ENCODE peak calls at places on chromosome 19, in ten cellular contexts. Z is cardiac fibroblast, N is heart right ventricle, F is neural progenitor cell, W is testis, I is lower lobe of right lung, K is brain microvascular endothelial cell, E is mucosa of descending colon, O is colonic mucosa, C is SK-N-SH. Y is an unnamed sample.

GRCh38 chr19:57803265-57803593 is 11.5 kb downstream of the ZNF552 start:
- DNase-seq in E (no peak), I (no peak), O (no peak), Z (no peak), C (no peak), K (no peak), F (no peak), N (no peak), W (no peak), Y (no peak)

GRCh38 chr19:6767081-6767356 is 216 bp downstream of the SH2D3A start:
- DNase-seq in W (no peak), C (no peak), K (no peak), I (no peak), F (peak), N (no peak), O (peak), E (peak), Z (no peak), Y (peak)

GRCh38 chr19:37778613-37779138 is 710 bp downstream of the ZNF573 start:
- DNase-seq in O (no peak), E (no peak), F (peak), K (no peak), W (no peak), Z (peak), N (no peak), C (peak), I (no peak), Y (no peak)

GRCh38 chr19:18650468-18651001 is 13.7 kb downstream of the KLHL26 start:
- DNase-seq in K (peak), W (peak), N (peak), O (peak), Z (peak), I (no peak), C (no peak), E (peak), F (peak), Y (no peak)

GRCh38 chr19:38204096-38204495 is 19.9 kb downstream of the DPF1 start:
- DNase-seq in E (no peak), N (no peak), Z (no peak), I (no peak), F (no peak), O (no peak), C (no peak), K (no peak), W (no peak), Y (no peak)

GRCh38 chr19:34676697-34677385 is at the start of gene SCGB2B2:
- DNase-seq in C (peak), Z (no peak), K (no peak), I (peak), O (no peak), E (no peak), W (no peak), N (peak), F (no peak), Y (peak)

GRCh38 chr19:8615813-8616596 is 5.5 kb upstream of the ADAMTS10 start:
- DNase-seq in N (no peak), I (peak), K (peak), O (peak), Z (peak), C (peak), F (peak), E (peak), W (peak), Y (peak)

GRCh38 chr19:55440411-55441105 is 2.5 kb downstream of the SHISA7 start:
- DNase-seq in C (peak), I (no peak), E (no peak), K (no peak), W (no peak), O (no peak), Z (no peak), F (peak), N (no peak), Y (no peak)

GRCh38 chr19:52066258-52066866 is 17.7 kb upstream of the ZNF432 start:
- DNase-seq in O (no peak), K (no peak), W (no peak), I (no peak), E (no peak), N (no peak), F (no peak), C (no peak), Z (no peak), Y (no peak)

GRCh38 chr19:33394006-33394722 is 20.7 kb downstream of the CEBPG start:
- DNase-seq in Z (peak), E (no peak), F (no peak), I (peak), K (peak), C (no peak), O (no peak), W (no peak), N (no peak), Y (no peak)

GRCh38 chr19:15316498-15316897 is 15.8 kb downstream of the BRD4 start:
- DNase-seq in E (no peak), F (no peak), W (no peak), Z (peak), K (no peak), C (no peak), I (no peak), N (no peak), O (no peak), Y (no peak)

GRCh38 chr19:41578886-41579285 is 2.9 kb downstream of the CEACAM21 start:
- DNase-seq in I (no peak), O (no peak), W (no peak), Z (no peak), C (no peak), E (no peak), N (no peak), K (no peak), F (no peak), Y (no peak)

GRCh38 chr19:11017275-11018035 is 56.6 kb downstream of the SMARCA4 start:
- DNase-seq in W (no peak), O (no peak), F (no peak), I (no peak), Z (no peak), K (no peak), E (no peak), C (no peak), N (no peak), Y (no peak)

GRCh38 chr19:4388171-4389063 is 11.9 kb downstream of the SH3GL1 start:
- DNase-seq in C (no peak), K (no peak), O (no peak), I (peak), N (no peak), F (peak), E (no peak), W (peak), Z (no peak), Y (no peak)
- H3K4me3 ChIP-seq in C (no peak), K (no peak), O (no peak), I (no peak), N (no peak), F (no peak), E (no peak), W (no peak), Z (no peak), Y (no peak)

GRCh38 chr19:49801401-49801888 is 11.6 kb downstream of the FUZ start:
- DNase-seq in Z (no peak), C (no peak), E (no peak), F (no peak), K (no peak), I (no peak), W (no peak), N (no peak), O (no peak), Y (no peak)

GRCh38 chr19:49800771-49801170 is 12.3 kb downstream of the FUZ start:
- DNase-seq in O (no peak), E (no peak), F (no peak), W (no peak), Z (no peak), C (no peak), N (no peak), I (no peak), K (no peak), Y (no peak)

GRCh38 chr19:49802836-49803528 is 10.1 kb downstream of the FUZ start:
- DNase-seq in E (no peak), N (no peak), O (no peak), I (no peak), C (no peak), K (no peak), F (no peak), W (no peak), Z (no peak), Y (no peak)

GRCh38 chr19:49803529-49803856 is 9.6 kb downstream of the FUZ start:
- DNase-seq in F (no peak), W (no peak), K (no peak), Z (no peak), E (no peak), N (no peak), C (no peak), O (no peak), I (no peak), Y (no peak)

GRCh38 chr19:49801966-49802661 is 11.0 kb downstream of the FUZ start:
- DNase-seq in F (peak), C (peak), O (peak), K (peak), N (peak), I (no peak), Z (peak), W (peak), E (peak), Y (no peak)
- H3K4me3 ChIP-seq in F (peak), C (no peak), O (peak), K (peak), N (peak), I (peak), Z (peak), W (peak), E (no peak), Y (no peak)

DNA sequence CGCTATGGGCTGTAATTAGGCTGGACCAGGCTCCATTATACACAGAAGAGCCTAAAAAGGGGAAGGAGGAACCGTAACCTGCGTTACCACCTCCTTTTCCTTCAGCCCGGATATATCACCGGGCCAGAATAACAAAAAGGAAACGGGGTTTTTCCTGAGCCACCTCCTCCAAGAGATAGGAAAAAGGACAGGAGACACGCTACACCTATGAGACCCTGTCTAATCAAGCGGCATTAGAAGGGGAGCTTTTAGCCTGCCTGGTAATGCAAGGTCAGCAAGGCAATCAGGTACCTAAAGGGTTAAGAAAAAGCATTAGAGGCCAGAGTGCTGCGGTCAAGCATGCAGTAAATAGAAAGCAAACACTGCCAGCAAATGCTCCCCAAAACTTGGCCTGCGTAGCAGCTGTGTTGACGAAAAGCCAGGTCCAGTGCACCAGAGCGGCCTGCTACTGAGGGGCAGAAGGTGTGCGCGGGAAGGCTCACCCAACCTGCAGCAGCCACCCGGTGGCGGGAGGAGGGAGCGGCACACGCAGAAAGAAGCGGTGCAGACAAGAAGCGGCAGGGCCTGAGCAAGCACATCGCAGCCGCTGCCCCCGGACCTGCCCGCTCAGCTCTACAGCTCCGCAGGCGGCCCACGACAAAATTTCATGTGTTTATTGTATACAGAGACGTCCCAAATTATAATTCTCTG is 1466.1 kb downstream of the UQCRFS1 start:
- DNase-seq in C (peak), N (peak), I (no peak), Z (peak), E (peak), F (peak), O (peak), W (peak), K (peak), Y (no peak)
- H3K4me3 ChIP-seq in C (no peak), N (no peak), I (peak), Z (no peak), E (no peak), F (peak), O (no peak), W (peak), K (no peak), Y (no peak)

DNA sequence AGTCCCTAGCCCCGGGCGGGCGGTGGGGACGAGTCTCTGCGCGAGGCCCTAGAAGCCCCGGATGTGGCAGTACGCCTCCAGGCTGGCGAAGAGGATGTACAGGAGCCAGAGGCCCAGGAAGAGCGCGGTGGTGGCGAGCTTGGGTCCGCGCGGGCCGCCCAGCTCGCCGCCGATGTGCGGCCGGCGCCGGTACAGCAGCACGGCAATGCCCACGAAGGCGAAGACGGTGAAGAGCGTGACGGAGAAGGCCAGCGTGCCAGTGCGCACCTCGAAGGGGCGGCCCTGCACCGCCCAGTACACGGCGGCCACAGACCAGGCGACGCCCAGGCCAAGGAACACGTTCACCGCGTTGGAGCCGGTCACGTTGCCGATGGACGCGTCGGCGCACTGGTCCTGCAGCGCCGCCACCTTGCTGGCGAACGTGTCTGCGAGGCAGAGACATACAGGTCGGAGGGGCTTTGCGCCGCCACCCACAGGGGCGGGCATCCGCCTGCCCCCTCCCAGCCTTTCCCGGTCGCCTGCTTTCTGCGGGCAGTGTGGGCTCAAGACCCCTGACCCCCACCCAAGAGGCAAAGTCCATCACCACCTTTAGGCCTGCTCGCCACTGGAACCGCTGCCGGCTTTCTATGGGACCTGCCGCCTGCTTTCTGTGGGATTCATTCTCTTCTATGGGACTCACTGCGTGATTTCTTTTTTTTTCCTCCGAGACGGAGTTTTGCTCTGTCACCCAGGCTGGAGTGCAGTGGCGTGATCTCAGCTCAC is 10.9 kb upstream of the MEIS3 start:
- DNase-seq in F (peak), W (peak), O (peak), K (no peak), C (no peak), N (no peak), I (peak), Z (peak), E (peak), Y (no peak)
- H3K4me3 ChIP-seq in F (peak), W (peak), O (peak), K (peak), C (no peak), N (no peak), I (peak), Z (peak), E (no peak), Y (no peak)

GRCh38 chr19:17262557-17262956 is 2.0 kb downstream of the USHBP1 start:
- DNase-seq in W (no peak), E (no peak), O (no peak), Z (no peak), I (no peak), C (no peak), K (no peak), N (no peak), F (no peak), Y (no peak)
- H3K4me3 ChIP-seq in W (no peak), E (no peak), O (no peak), Z (no peak), I (peak), C (no peak), K (no peak), N (peak), F (no peak), Y (no peak)

GRCh38 chr19:984165-984967 is at the start of gene WDR18:
- DNase-seq in E (peak), Z (peak), O (peak), N (peak), W (peak), F (peak), I (peak), K (peak), C (peak), Y (peak)

GRCh38 chr19:986083-986482 is 1.9 kb downstream of the WDR18 start:
- DNase-seq in Z (no peak), I (peak), F (no peak), K (no peak), N (no peak), O (no peak), E (no peak), C (no peak), W (no peak), Y (no peak)

GRCh38 chr19:979318-979741 is 4.8 kb upstream of the WDR18 start:
- DNase-seq in I (peak), K (no peak), E (no peak), W (no peak), F (no peak), C (no peak), N (no peak), Z (no peak), O (no peak), Y (peak)

GRCh38 chr19:980133-980998 is 3.8 kb upstream of the WDR18 start:
- DNase-seq in Z (no peak), C (no peak), I (peak), E (no peak), O (no peak), N (no peak), F (peak), K (no peak), W (no peak), Y (no peak)

DNA sequence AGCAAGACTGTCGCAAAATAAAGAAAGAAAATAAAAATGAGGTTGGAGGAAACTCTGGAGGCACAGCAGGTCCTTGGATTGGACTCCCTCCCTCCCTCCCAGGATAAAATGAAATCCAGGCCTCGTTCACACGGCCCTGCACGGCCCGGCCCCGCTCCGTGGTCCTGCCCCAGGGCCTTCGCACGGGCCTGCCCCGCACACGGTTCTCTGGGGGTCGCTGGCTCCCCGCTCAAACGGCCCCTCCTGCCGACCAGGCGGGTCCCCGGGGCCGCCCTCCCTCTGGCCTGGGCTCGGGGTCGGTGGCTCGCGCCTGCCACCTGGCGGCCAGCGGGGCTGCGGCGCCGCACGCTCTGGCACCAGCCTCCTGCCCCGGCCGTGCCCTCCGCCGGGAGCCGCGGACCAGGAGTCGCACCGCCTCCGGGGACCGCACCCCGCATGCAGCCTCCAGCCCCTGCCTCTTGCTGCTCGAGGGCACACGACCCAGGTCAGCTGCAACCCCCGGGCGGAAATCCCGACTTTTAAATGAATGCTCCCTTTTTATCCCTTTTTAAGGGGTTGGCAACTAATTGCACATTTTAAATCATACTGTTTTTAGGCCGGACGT is 1.5 kb upstream of the WDR18 start:
- DNase-seq in N (peak), E (peak), I (peak), W (peak), O (peak), K (peak), C (peak), F (peak), Z (peak), Y (peak)
- H3K4me3 ChIP-seq in N (peak), E (no peak), I (peak), W (peak), O (peak), K (peak), C (peak), F (no peak), Z (peak), Y (no peak)

GRCh38 chr19:17305211-17305516 is 508 bp upstream of the MRPL34 start:
- DNase-seq in O (no peak), F (no peak), E (no peak), W (no peak), N (no peak), C (no peak), I (peak), Z (no peak), K (no peak), Y (no peak)
- H3K4me3 ChIP-seq in O (peak), F (peak), E (peak), W (peak), N (peak), C (peak), I (peak), Z (peak), K (peak), Y (peak)

Y was measured in CD4-positive, alpha-beta memory T cell.